ENCODE peak calls at places on chromosomes 7 and 10, in eight cellular contexts. C is GM23338, W is endothelial cell of umbilical vein, T is HCT116, Y is H1, K is HepG2, S is K562, P is GM12878. D is an unnamed sample.

GRCh38 chr10:124523301-124523871 is 61.8 kb downstream of the LHPP start:
- DNase-seq in K (no peak), P (no peak), C (no peak), W (peak; percentile 25), Y (no peak), T (no peak), S (no peak), D (no peak)

GRCh38 chr10:69696073-69696731 is 66.2 kb downstream of the FAM241B start:
- DNase-seq in W (peak; percentile 70), K (peak; percentile 70), T (peak; percentile 69), S (peak; percentile 75), C (peak; percentile 72), Y (peak; percentile 58), P (no peak), D (no peak)

GRCh38 chr7:29636009-29636351 is 72.3 kb downstream of the PRR15 start:
- DNase-seq in K (no peak), S (no peak), T (no peak), C (no peak), Y (no peak), P (no peak), W (no peak), D (no peak)

GRCh38 chr7:395643-396042 is 105.7 kb downstream of the FOXL3 start:
- DNase-seq in C (no peak), T (no peak), W (no peak), P (no peak), Y (no peak), K (no peak), S (no peak), D (no peak)

GRCh38 chr7:135717686-135718085 is 10.3 kb downstream of the SLC13A4 start:
- DNase-seq in S (no peak), K (no peak), W (no peak), Y (no peak), C (no peak), P (no peak), T (no peak), D (no peak)

GRCh38 chr7:101705327-101705726 is 76.2 kb upstream of the MYL10 start:
- DNase-seq in T (no peak), P (no peak), S (no peak), W (no peak), C (no peak), Y (no peak), K (no peak), D (no peak)

GRCh38 chr7:39592586-39592985 is 26.4 kb downstream of the YAE1 start:
- DNase-seq in C (no peak), Y (no peak), K (no peak), S (no peak), T (no peak), P (no peak), W (peak; percentile 82), D (no peak)

GRCh38 chr10:86708068-86708782 is 39.9 kb downstream of the LDB3 start:
- DNase-seq in T (no peak), W (no peak), K (no peak), S (no peak), C (no peak), Y (no peak), P (no peak), D (no peak)

GRCh38 chr10:60497364-60497763 is 107.7 kb upstream of the ANK3 start:
- DNase-seq in W (peak; percentile 40), P (no peak), T (no peak), Y (no peak), K (no peak), C (no peak), S (no peak), D (no peak)

GRCh38 chr10:31366703-31367102 is 47.7 kb downstream of the ZEB1 start:
- DNase-seq in T (no peak), P (no peak), W (no peak), Y (no peak), K (no peak), C (no peak), S (no peak), D (no peak)

GRCh38 chr7:111486472-111487142 is 75.7 kb downstream of the IMMP2L start:
- DNase-seq in W (peak; percentile 70), C (peak; percentile 62), T (peak; percentile 29), K (peak; percentile 41), S (peak; percentile 76), P (peak; percentile 13), Y (no peak), D (peak; percentile 45)

GRCh38 chr10:106182542-106182941 is 982.0 kb downstream of the SORCS1 start:
- DNase-seq in S (no peak), Y (no peak), C (no peak), T (no peak), P (no peak), W (no peak), K (no peak), D (no peak)
- TF ChIP-seq POLR2AphosphoS5 in S (no peak), Y (no peak), C (no peak), T (no peak), P (no peak), W (no peak), K (no peak), D (no peak)

GRCh38 chr10:71873582-71874182 is 22.6 kb upstream of the PSAP start:
- DNase-seq in K (no peak), S (no peak), C (no peak), P (peak; percentile 89), Y (no peak), T (no peak), W (no peak), D (no peak)
- TF ChIP-seq EZH2 in K (no peak), S (no peak), C (no peak), P (no peak), Y (no peak), T (no peak), W (no peak), D (no peak)

GRCh38 chr7:42987648-42988214 is 55.6 kb downstream of the MRPL32 start:
- DNase-seq in T (no peak), W (no peak), S (peak; percentile 30), P (no peak), K (no peak), C (no peak), Y (no peak), D (no peak)

GRCh38 chr7:42993038-42993437 is 60.9 kb downstream of the MRPL32 start:
- DNase-seq in S (no peak), W (no peak), K (peak; percentile 13), Y (no peak), T (no peak), C (peak; percentile 74), P (no peak), D (no peak)

GRCh38 chr7:42994096-42994495 is 61.9 kb downstream of the MRPL32 start:
- DNase-seq in C (no peak), S (no peak), P (no peak), Y (no peak), T (no peak), W (no peak), K (no peak), D (no peak)

GRCh38 chr7:42991024-42991423 is 58.8 kb downstream of the MRPL32 start:
- DNase-seq in C (no peak), W (no peak), Y (no peak), S (no peak), K (no peak), T (no peak), P (no peak), D (no peak)

DNA sequence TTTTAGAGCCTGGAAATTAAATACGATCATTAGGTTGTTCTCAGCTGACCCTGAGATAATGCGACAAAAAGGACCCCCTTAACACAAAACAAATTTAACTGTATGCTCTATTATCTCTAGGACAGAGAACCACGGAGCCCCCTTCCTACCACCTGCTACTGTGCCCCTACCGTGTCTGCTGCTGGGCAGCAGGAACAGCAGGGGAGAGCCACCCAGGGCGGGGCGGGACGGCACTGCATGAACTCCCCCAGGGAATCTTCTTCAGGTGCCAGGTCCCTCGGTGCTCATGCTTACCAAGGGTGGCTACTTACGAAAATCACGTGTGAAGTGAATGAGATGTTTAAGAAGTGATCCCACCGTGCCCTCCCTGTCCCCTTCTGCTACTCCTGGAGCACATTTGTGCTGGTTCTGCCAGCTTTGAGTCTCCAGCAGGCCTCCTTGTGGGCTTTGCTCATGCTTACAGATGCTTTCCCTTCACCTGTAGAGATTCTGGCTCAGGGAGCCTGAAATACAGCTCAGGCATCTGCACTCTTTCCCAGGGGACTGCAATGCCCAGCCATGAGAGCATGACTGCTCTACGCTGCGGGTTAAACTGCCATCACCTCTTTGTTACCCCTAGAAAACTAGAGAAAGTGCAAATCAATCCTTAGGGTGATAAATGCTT is 59.9 kb downstream of the MRPL32 start:
- DNase-seq in C (peak; percentile 46), P (no peak), K (no peak), S (no peak), Y (peak; percentile 51), T (no peak), W (no peak), D (no peak)
- TF ChIP-seq POLR2AphosphoS5 in C (no peak), P (no peak), K (no peak), S (no peak), Y (no peak), T (no peak), W (no peak), D (no peak)

DNA sequence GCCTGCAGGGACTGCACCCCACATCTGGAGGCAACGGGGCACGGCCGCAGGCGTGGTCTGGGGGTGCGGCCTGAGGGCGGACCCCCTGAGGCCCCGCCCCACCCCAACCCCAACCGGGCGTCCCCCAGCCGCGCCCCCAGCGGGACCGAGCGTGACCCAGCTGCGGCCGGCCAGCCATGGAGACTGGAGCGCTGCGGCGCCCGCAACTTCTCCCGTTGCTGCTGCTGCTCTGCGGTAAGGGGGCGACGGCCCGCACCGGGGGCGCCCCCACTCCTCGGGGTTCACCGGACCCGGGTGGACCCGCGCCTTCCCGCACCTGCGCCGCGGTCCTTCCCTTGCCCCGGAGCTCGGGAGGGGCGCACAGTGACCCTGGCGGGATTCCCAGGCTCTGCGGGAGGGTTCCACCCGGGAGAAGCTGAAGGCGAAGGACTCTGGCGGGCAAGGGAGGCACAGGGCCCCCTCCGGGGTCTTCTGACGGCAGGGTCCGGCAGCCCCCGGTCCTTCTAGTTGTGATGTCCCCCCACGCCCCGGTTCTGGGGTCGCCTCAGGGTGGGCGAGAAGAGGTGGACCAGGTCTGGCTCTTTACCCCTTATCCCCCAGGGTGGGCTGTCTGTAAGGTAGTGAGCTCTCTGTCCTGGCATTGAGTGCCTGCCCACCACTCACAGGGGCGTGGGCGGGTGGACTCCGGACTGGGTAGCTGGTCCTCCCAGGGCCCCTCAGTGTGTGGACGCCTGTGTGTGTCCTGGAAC is at the start of gene RAMP3:
- DNase-seq in T (no peak), C (peak; percentile 72), P (no peak), W (no peak), Y (peak; percentile 67), K (no peak), S (no peak), D (no peak)
- TF ChIP-seq EZH2 in T (no peak), C (no peak), P (no peak), W (peak; percentile 53), Y (no peak), K (no peak), S (no peak), D (no peak)

GRCh38 chr7:11959121-11959520 is 127.1 kb upstream of the THSD7A start:
- DNase-seq in Y (no peak), W (no peak), K (no peak), T (no peak), P (no peak), C (peak; percentile 20), S (no peak), D (no peak)
- TF ChIP-seq POLR2AphosphoS5 in Y (no peak), W (no peak), K (no peak), T (no peak), P (no peak), C (no peak), S (no peak), D (no peak)

GRCh38 chr10:96400465-96400864 is 41.7 kb upstream of the OPALIN start:
- DNase-seq in P (no peak), S (no peak), C (no peak), K (no peak), T (no peak), W (no peak), Y (no peak), D (no peak)
- TF ChIP-seq EZH2 in P (no peak), S (no peak), C (no peak), K (no peak), T (no peak), W (no peak), Y (no peak), D (no peak)